ENCODE peak calls at places on chromosome 1, in six cellular contexts. W, K, F, M, R and Z are unnamed samples.

GRCh38 chr1:114668784-114669561 is 876 bp downstream of the DENND2C start:
- DNase-seq in K (no peak), M (no peak), F (no peak), R (no peak), W (no peak), Z (no peak)

GRCh38 chr1:238985312-238985711 is 401.1 kb upstream of the CHRM3 start:
- DNase-seq in K (no peak), R (no peak), M (no peak), F (no peak), W (no peak), Z (no peak)

GRCh38 chr1:112636597-112637256 is 17.1 kb downstream of the CAPZA1 start:
- DNase-seq in M (no peak), R (no peak), W (no peak), K (no peak), F (no peak), Z (no peak)

GRCh38 chr1:233714631-233715217 is 100.8 kb downstream of the KCNK1 start:
- DNase-seq in K (no peak), R (no peak), M (no peak), W (no peak), F (peak), Z (peak)

GRCh38 chr1:245679796-245680195 is 525.0 kb downstream of the KIF26B start:
- DNase-seq in F (no peak), W (peak), K (no peak), M (no peak), R (no peak), Z (no peak)

GRCh38 chr1:46820076-46820475 is 21.2 kb downstream of the CYP4B1 start:
- DNase-seq in M (no peak), F (no peak), R (no peak), W (peak), K (no peak), Z (no peak)

GRCh38 chr1:1137256-1138045 is 21.6 kb upstream of the C1orf159 start:
- DNase-seq in W (no peak), F (no peak), M (no peak), K (no peak), R (peak), Z (no peak)

GRCh38 chr1:164184273-164184672 is 374.7 kb upstream of the PBX1 start:
- DNase-seq in M (no peak), K (no peak), F (no peak), R (no peak), W (no peak), Z (no peak)